ENCODE peak calls at places on chromosome 4, in eight cellular contexts. B is GM20000; Y is WTC11; O is PC-9; N is effector memory CD4-positive, alpha-beta T cell; R is stimulated activated CD4-positive, alpha-beta T cell treated with anti-CD3 and anti-CD28 coated beads, Interleukin-2, amount 100 ng/mL, for 24 hours; J is right lobe of liver; S is posterior cingulate gyrus. M is an unnamed sample.
A peak's percentile ranks its signal among the peaks of the same experiment; 100 is the strongest.

GRCh38 chr4:110514889-110515479 is 39.0 kb downstream of the ENPEP start:
- DNase-seq in N (no peak), S (no peak), R (no peak), Y (no peak), B (peak; percentile 10), J (no peak), O (peak; percentile 39), M (no peak)

GRCh38 chr4:182715548-182715947 is 201.6 kb downstream of the DCTD start:
- DNase-seq in O (no peak), N (no peak), J (no peak), Y (no peak), B (no peak), R (no peak), S (no peak), M (no peak)

GRCh38 chr4:179130122-179130714 is 1688.0 kb upstream of the AGA start:
- DNase-seq in S (no peak), Y (no peak), J (no peak), B (peak; percentile 2), N (no peak), O (no peak), R (no peak), M (no peak)

GRCh38 chr4:15649914-15650545 is 5.1 kb downstream of the FBXL5 start:
- DNase-seq in J (no peak), N (peak; percentile 38), O (peak; percentile 51), Y (peak; percentile 37), S (no peak), R (peak; percentile 25), B (peak; percentile 38), M (no peak)

GRCh38 chr4:26490111-26490979 is at the start of gene CCKAR:
- DNase-seq in J (no peak), S (no peak), R (no peak), N (no peak), Y (no peak), B (no peak), O (no peak), M (no peak)

GRCh38 chr4:143406523-143406922 is 69.8 kb downstream of the GAB1 start:
- DNase-seq in B (no peak), R (peak; percentile 12), N (no peak), J (peak; percentile 79), S (no peak), Y (no peak), O (no peak), M (no peak)

GRCh38 chr4:76790377-76790776 is 107.6 kb downstream of the SOWAHB start:
- DNase-seq in R (no peak), J (no peak), N (no peak), B (no peak), S (no peak), Y (no peak), O (no peak), M (no peak)

GRCh38 chr4:8836664-8837171 is 34.9 kb downstream of the HMX1 start:
- DNase-seq in J (peak; percentile 28), S (peak; percentile 50), O (no peak), R (no peak), Y (no peak), N (no peak), B (no peak), M (peak; percentile 23)

GRCh38 chr4:67006791-67007190 is 538.5 kb downstream of the CENPC start:
- DNase-seq in R (no peak), S (no peak), B (no peak), N (no peak), Y (no peak), O (no peak), J (no peak), M (no peak)

GRCh38 chr4:152591361-152591760 is 55.5 kb upstream of the FBXW7 start:
- DNase-seq in B (no peak), J (no peak), N (no peak), Y (peak; percentile 83), R (peak; percentile 35), S (peak; percentile 74), O (no peak), M (no peak)

GRCh38 chr4:2172627-2173231 is 69.2 kb downstream of the HAUS3 start:
- DNase-seq in J (no peak), Y (no peak), B (no peak), S (no peak), R (no peak), N (no peak), O (no peak), M (no peak)

GRCh38 chr4:16226816-16227461 is 668 bp upstream of the TAPT1 start:
- DNase-seq in N (peak; percentile 16), S (peak; percentile 86), B (peak; percentile 57), J (peak; percentile 76), Y (peak; percentile 65), R (peak; percentile 45), O (no peak), M (peak; percentile 73)

GRCh38 chr4:113958766-113959540 is 20.5 kb downstream of the ARSJ start:
- DNase-seq in O (peak; percentile 83), S (no peak), N (no peak), J (no peak), B (no peak), R (no peak), Y (no peak), M (no peak)

GRCh38 chr4:52824603-52825310 is 37.4 kb upstream of the RASL11B start:
- DNase-seq in B (no peak), J (no peak), R (no peak), O (no peak), S (no peak), N (no peak), Y (no peak), M (no peak)

GRCh38 chr4:25425361-25425760 is 48.3 kb downstream of the ANAPC4 start:
- DNase-seq in S (no peak), B (no peak), N (no peak), Y (no peak), O (no peak), R (no peak), J (no peak), M (no peak)

GRCh38 chr4:74330295-74330750 is 22.1 kb downstream of the EPGN start:
- DNase-seq in N (no peak), R (no peak), S (no peak), J (no peak), B (no peak), O (no peak), Y (no peak), M (no peak)

GRCh38 chr4:40395908-40396806 is 61.0 kb downstream of the CHRNA9 start:
- DNase-seq in N (no peak), Y (no peak), J (peak; percentile 95), R (no peak), B (no peak), O (peak; percentile 94), S (no peak), M (no peak)

GRCh38 chr4:56049428-56050212 is 100.9 kb downstream of the CEP135 start:
- DNase-seq in Y (peak; percentile 68), S (peak; percentile 77), O (no peak), J (no peak), B (peak; percentile 50), N (no peak), R (peak; percentile 21), M (no peak)

GRCh38 chr4:149120331-149121014 is 678.3 kb upstream of the NR3C2 start:
- DNase-seq in J (no peak), Y (no peak), B (no peak), R (no peak), O (no peak), N (no peak), S (no peak), M (no peak)